ENCODE peak calls at places on chromosomes 6 and 20, in ten cellular contexts. C is GM20000, O is mucosa of descending colon, R is fibroblast of the aortic adventitia, W is cardiac muscle cell, H is AG10803, Y is type B pancreatic cell, T is MM.1S, J is lower lobe of right lung, A is SK-N-SH. P is an unnamed sample.

GRCh38 chr6:19812512-19813119 is 24.6 kb upstream of the ID4 start:
- DNase-seq in C (peak; percentile 27), O (no peak), R (peak; percentile 83), W (peak; percentile 58), H (peak; percentile 72), Y (no peak), T (peak; percentile 19), J (no peak), A (peak; percentile 36), P (no peak)

GRCh38 chr6:147549531-147549930 is 41.0 kb downstream of the SAMD5 start:
- DNase-seq in C (no peak), O (no peak), R (no peak), W (no peak), H (no peak), Y (no peak), T (no peak), J (no peak), A (no peak), P (no peak)

GRCh38 chr20:9110365-9110764 is 41.5 kb downstream of the PLCB4 start:
- DNase-seq in C (no peak), O (no peak), R (no peak), W (no peak), H (peak; percentile 49), Y (no peak), T (no peak), J (no peak), A (no peak), P (no peak)

GRCh38 chr6:151690303-151690702 is 117.2 kb upstream of the ESR1 start:
- DNase-seq in C (peak; percentile 18), O (no peak), R (peak; percentile 77), W (no peak), H (peak; percentile 37), Y (no peak), T (peak; percentile 65), J (no peak), A (no peak), P (no peak)

GRCh38 chr20:32968833-32969241 is 35.4 kb downstream of the SUN5 start:
- DNase-seq in C (no peak), O (no peak), R (no peak), W (no peak), H (no peak), Y (peak; percentile 69), T (no peak), J (no peak), A (no peak), P (no peak)

GRCh38 chr6:146861029-146861563 is 262.3 kb downstream of the ADGB start:
- DNase-seq in C (no peak), O (no peak), R (no peak), W (no peak), H (no peak), Y (no peak), T (no peak), J (no peak), A (no peak), P (no peak)

GRCh38 chr6:169093770-169094553 is 159.7 kb downstream of the THBS2 start:
- DNase-seq in C (no peak), O (no peak), R (no peak), W (no peak), H (no peak), Y (no peak), T (no peak), J (no peak), A (no peak), P (no peak)

GRCh38 chr6:127291495-127291894 is 24.8 kb downstream of the RNF146 start:
- DNase-seq in C (peak; percentile 31), O (no peak), R (peak; percentile 34), W (no peak), H (no peak), Y (no peak), T (no peak), J (no peak), A (no peak), P (no peak)

GRCh38 chr20:25203891-25204320 is 8.4 kb downstream of the ENTPD6 start:
- DNase-seq in C (no peak), O (no peak), R (no peak), W (no peak), H (no peak), Y (no peak), T (no peak), J (no peak), A (no peak), P (no peak)

GRCh38 chr6:48476257-48476656 is 365.3 kb upstream of the PTCHD4 start:
- DNase-seq in C (no peak), O (no peak), R (peak; percentile 24), W (peak; percentile 47), H (no peak), Y (no peak), T (no peak), J (no peak), A (no peak), P (no peak)
- TF ChIP-seq CTCF in C (no peak), O (no peak), R (peak; percentile 26), W (peak; percentile 56), H (no peak), Y (no peak), T (no peak), J (no peak), A (peak; percentile 53), P (no peak)

GRCh38 chr20:59805266-59805665 is 128.2 kb downstream of the SYCP2 start:
- DNase-seq in C (no peak), O (no peak), R (no peak), W (no peak), H (no peak), Y (no peak), T (no peak), J (no peak), A (peak; percentile 1), P (no peak)

GRCh38 chr20:59806578-59806975 is 126.9 kb downstream of the SYCP2 start:
- DNase-seq in C (no peak), O (no peak), R (no peak), W (no peak), H (no peak), Y (no peak), T (no peak), J (no peak), A (peak; percentile 1), P (no peak)

GRCh38 chr20:59804347-59804746 is 129.1 kb downstream of the SYCP2 start:
- DNase-seq in C (no peak), O (no peak), R (no peak), W (no peak), H (no peak), Y (no peak), T (no peak), J (no peak), A (peak; percentile 0), P (no peak)

GRCh38 chr20:59807909-59808728 is 125.3 kb downstream of the SYCP2 start:
- DNase-seq in C (no peak), O (no peak), R (no peak), W (no peak), H (no peak), Y (peak; percentile 60), T (no peak), J (no peak), A (peak; percentile 6), P (no peak)

GRCh38 chr20:59805786-59806577 is 127.5 kb downstream of the SYCP2 start:
- DNase-seq in C (no peak), O (no peak), R (no peak), W (no peak), H (no peak), Y (peak; percentile 65), T (no peak), J (no peak), A (peak; percentile 2), P (no peak)
- TF ChIP-seq CTCF in C (no peak), O (no peak), R (no peak), W (no peak), H (no peak), Y (no peak), T (no peak), J (no peak), A (no peak), P (no peak)

GRCh38 chr20:63940472-63941266 is 15.5 kb downstream of the UCKL1 start:
- DNase-seq in C (no peak), O (peak; percentile 35), R (no peak), W (no peak), H (no peak), Y (no peak), T (no peak), J (peak; percentile 47), A (no peak), P (no peak)

GRCh38 chr20:63943808-63944077 is 12.5 kb downstream of the UCKL1 start:
- DNase-seq in C (no peak), O (peak; percentile 19), R (no peak), W (no peak), H (no peak), Y (no peak), T (no peak), J (no peak), A (no peak), P (no peak)

GRCh38 chr20:63943007-63943807 is 13.0 kb downstream of the UCKL1 start:
- DNase-seq in C (no peak), O (peak; percentile 30), R (no peak), W (no peak), H (no peak), Y (no peak), T (no peak), J (no peak), A (no peak), P (no peak)

GRCh38 chr20:63941282-63942060 is 14.7 kb downstream of the UCKL1 start:
- DNase-seq in C (peak; percentile 71), O (peak; percentile 68), R (no peak), W (peak; percentile 32), H (no peak), Y (no peak), T (no peak), J (peak; percentile 90), A (no peak), P (peak; percentile 78)

DNA sequence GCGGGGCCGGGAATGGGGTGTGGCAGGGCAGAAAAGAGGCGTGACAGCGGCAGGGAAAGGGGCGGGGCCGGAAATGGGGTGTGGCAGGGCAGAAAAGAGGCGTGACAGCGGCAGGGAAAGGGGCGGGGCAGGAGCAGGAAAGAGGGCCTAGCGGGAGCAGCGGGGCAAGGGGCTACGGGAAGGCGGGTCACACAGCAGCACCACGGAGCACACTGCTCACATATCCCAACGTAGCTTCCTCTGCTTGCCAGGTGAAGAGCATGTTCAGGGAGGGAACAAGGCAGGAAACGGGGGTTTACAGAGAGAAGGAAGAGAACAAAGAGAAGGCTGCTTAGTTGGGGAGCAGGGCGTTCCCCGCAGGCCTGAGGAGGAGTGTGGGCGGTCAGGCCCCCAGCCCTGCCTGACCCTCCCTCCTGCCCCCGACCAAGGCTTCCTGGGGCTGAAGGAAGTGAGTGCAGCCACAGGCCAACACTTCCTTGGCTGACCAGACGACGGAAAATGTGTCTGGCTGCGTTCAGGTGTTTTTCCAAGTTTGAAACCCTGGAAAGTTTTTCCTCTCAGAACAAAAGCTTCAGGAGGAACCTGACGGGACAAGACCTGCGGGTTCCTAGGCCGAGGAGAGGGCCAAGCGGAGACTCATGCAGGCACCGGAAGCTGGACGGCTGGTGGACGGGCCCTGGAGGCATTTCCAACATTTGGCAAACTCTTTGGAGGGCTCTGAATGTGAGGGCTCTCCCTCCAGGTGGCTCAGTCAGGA is 13.8 kb downstream of the UCKL1 start:
- DNase-seq in C (peak; percentile 72), O (peak; percentile 72), R (no peak), W (peak; percentile 74), H (no peak), Y (no peak), T (no peak), J (peak; percentile 74), A (no peak), P (peak; percentile 82)
- TF ChIP-seq CTCF in C (no peak), O (no peak), R (no peak), W (no peak), H (no peak), Y (no peak), T (no peak), J (no peak), A (no peak), P (no peak)

GRCh38 chr6:32703347-32703746 is 36.9 kb upstream of the HLA-DQB1 start:
- DNase-seq in C (no peak), O (no peak), R (no peak), W (no peak), H (no peak), Y (no peak), T (no peak), J (no peak), A (no peak), P (no peak)

GRCh38 chr6:32700391-32701040 is 34.1 kb upstream of the HLA-DQB1 start:
- DNase-seq in C (peak; percentile 17), O (no peak), R (peak; percentile 79), W (peak; percentile 75), H (peak; percentile 63), Y (no peak), T (peak; percentile 38), J (no peak), A (peak; percentile 52), P (peak; percentile 28)
- TF ChIP-seq CTCF in C (peak; percentile 56), O (peak; percentile 25), R (peak; percentile 69), W (peak; percentile 75), H (peak; percentile 73), Y (peak; percentile 88), T (peak; percentile 75), J (peak; percentile 70), A (peak; percentile 73), P (peak; percentile 74)